ENCODE peak calls at places on chromosomes 6 and 20, in seven cellular contexts. V is type B pancreatic cell; Q is stimulated activated CD8-positive, alpha-beta memory T cell treated with anti-CD3 and anti-CD28 coated beads, Interleukin-2, amount 100 ng/mL, for 1 hour; A is effector memory CD4-positive, alpha-beta T cell; W is astrocyte of the hippocampus; F is NCI-H345; D is caudate nucleus. R is an unnamed sample.
A peak's percentile ranks its signal among the peaks of the same experiment; 100 is the strongest.

GRCh38 chr6:6699741-6700367 is 111.3 kb downstream of the LY86 start:
- DNase-seq in V (peak; percentile 81), Q (no peak), A (no peak), W (peak; percentile 95), F (peak; percentile 80), D (peak; percentile 17), R (no peak)

GRCh38 chr6:159170999-159171712 is 2.0 kb downstream of the FNDC1 start:
- DNase-seq in V (no peak), Q (no peak), A (no peak), W (peak; percentile 92), F (no peak), D (no peak), R (no peak)

GRCh38 chr6:53483423-53484353 is 61.2 kb downstream of the GCLC start:
- DNase-seq in V (no peak), Q (no peak), A (no peak), W (no peak), F (no peak), D (no peak), R (no peak)

GRCh38 chr6:130760006-130760405 is 67.2 kb upstream of the SMLR1 start:
- DNase-seq in V (no peak), Q (no peak), A (no peak), W (peak; percentile 49), F (no peak), D (no peak), R (no peak)

GRCh38 chr20:52379723-52380336 is 188.3 kb upstream of the ZFP64 start:
- DNase-seq in V (no peak), Q (no peak), A (no peak), W (peak; percentile 31), F (peak; percentile 21), D (no peak), R (no peak)

GRCh38 chr20:34621383-34622367 is 55.2 kb downstream of the PIGU start:
- DNase-seq in V (no peak), Q (no peak), A (no peak), W (no peak), F (no peak), D (no peak), R (no peak)

GRCh38 chr6:169263836-169264608 is 10.4 kb upstream of the THBS2 start:
- DNase-seq in V (no peak), Q (no peak), A (no peak), W (peak; percentile 91), F (peak; percentile 43), D (peak; percentile 39), R (no peak)

GRCh38 chr6:78942451-78942850 is 75.1 kb downstream of the IRAK1BP1 start:
- DNase-seq in V (no peak), Q (no peak), A (no peak), W (no peak), F (no peak), D (no peak), R (no peak)

GRCh38 chr6:19311786-19312185 is 525.4 kb upstream of the ID4 start:
- DNase-seq in V (no peak), Q (no peak), A (no peak), W (peak; percentile 32), F (peak; percentile 68), D (no peak), R (no peak)

GRCh38 chr6:109477725-109478124 is 5.3 kb downstream of the ZBTB24 start:
- DNase-seq in V (no peak), Q (no peak), A (no peak), W (no peak), F (no peak), D (no peak), R (no peak)

GRCh38 chr6:107473660-107474059 is 14.3 kb upstream of the PDSS2 start:
- DNase-seq in V (no peak), Q (no peak), A (no peak), W (no peak), F (no peak), D (no peak), R (no peak)

GRCh38 chr20:62951896-62952372 is 575 bp upstream of the SLC17A9 start:
- DNase-seq in V (no peak), Q (no peak), A (no peak), W (no peak), F (no peak), D (no peak), R (no peak)

GRCh38 chr6:20341564-20341963 is 60.1 kb upstream of the E2F3 start:
- DNase-seq in V (no peak), Q (no peak), A (no peak), W (no peak), F (no peak), D (no peak), R (no peak)

GRCh38 chr20:35271073-35271882 is 6.6 kb downstream of the MMP24OS start:
- DNase-seq in V (no peak), Q (no peak), A (no peak), W (no peak), F (no peak), D (no peak), R (no peak)

R was measured in esophagus squamous epithelium.